ENCODE peak calls at places on chromosomes 13 and 19, in eight cellular contexts. U is naive thymus-derived CD8-positive, alpha-beta T cell; Y is T-helper 9 cell; L is Peyer's patch; Q is WTC11; E is occipital lobe; T is NCI-H510A; G is H54. M is an unnamed sample.

GRCh38 chr19:34220472-34221063 is 33.8 kb upstream of the GARRE1 start:
- DNase-seq in U (peak; percentile 50), Y (peak; percentile 60), L (peak; percentile 84), Q (peak; percentile 55), E (peak; percentile 17), T (peak; percentile 48), G (no peak), M (peak; percentile 20)

GRCh38 chr13:112725346-112726017 is 35.6 kb downstream of the ATP11A start:
- DNase-seq in U (no peak), Y (no peak), L (peak; percentile 45), Q (no peak), E (no peak), T (peak; percentile 60), G (peak; percentile 74), M (no peak)

GRCh38 chr19:14476307-14476662 is 1.1 kb upstream of the PTGER1 start:
- DNase-seq in U (no peak), Y (no peak), L (no peak), Q (no peak), E (no peak), T (no peak), G (no peak), M (no peak)

GRCh38 chr13:33139186-33139585 is 123.0 kb downstream of the KL start:
- DNase-seq in U (no peak), Y (no peak), L (peak; percentile 63), Q (no peak), E (no peak), T (peak; percentile 12), G (no peak), M (no peak)

GRCh38 chr13:73417012-73417615 is 358.3 kb downstream of the KLF5 start:
- DNase-seq in U (no peak), Y (no peak), L (no peak), Q (no peak), E (no peak), T (no peak), G (peak; percentile 14), M (no peak)

GRCh38 chr19:8017808-8018207 is 12.4 kb upstream of the ELAVL1 start:
- DNase-seq in U (peak; percentile 33), Y (peak; percentile 21), L (peak; percentile 84), Q (no peak), E (no peak), T (no peak), G (no peak), M (peak; percentile 25)

GRCh38 chr13:40453666-40454030 is 212.8 kb downstream of the FOXO1 start:
- DNase-seq in U (no peak), Y (no peak), L (peak; percentile 34), Q (no peak), E (no peak), T (no peak), G (no peak), M (no peak)

GRCh38 chr13:113836917-113837553 is 26.8 kb downstream of the GAS6 start:
- DNase-seq in U (no peak), Y (no peak), L (no peak), Q (no peak), E (peak; percentile 66), T (peak; percentile 48), G (peak; percentile 71), M (no peak)

GRCh38 chr13:94251801-94252200 is 227.7 kb downstream of the DCT start:
- DNase-seq in U (no peak), Y (no peak), L (no peak), Q (no peak), E (no peak), T (no peak), G (no peak), M (no peak)

GRCh38 chr13:31314961-31315360 is 115.2 kb downstream of the B3GLCT start:
- DNase-seq in U (no peak), Y (no peak), L (no peak), Q (no peak), E (no peak), T (no peak), G (no peak), M (no peak)

GRCh38 chr19:45767410-45767880 is 1.6 kb downstream of the SIX5 start:
- DNase-seq in U (no peak), Y (no peak), L (peak; percentile 68), Q (peak; percentile 69), E (no peak), T (peak; percentile 79), G (peak; percentile 73), M (no peak)

GRCh38 chr13:74641586-74641985 is 507.4 kb upstream of the KLF12 start:
- DNase-seq in U (no peak), Y (no peak), L (no peak), Q (no peak), E (no peak), T (no peak), G (no peak), M (no peak)

GRCh38 chr19:48444129-48444932 is 1.5 kb upstream of the GRWD1 start:
- DNase-seq in U (no peak), Y (no peak), L (no peak), Q (no peak), E (no peak), T (no peak), G (no peak), M (no peak)

GRCh38 chr19:13103961-13104847 is 1.5 kb upstream of the LYL1 start:
- DNase-seq in U (peak; percentile 59), Y (peak; percentile 64), L (peak; percentile 95), Q (peak; percentile 82), E (no peak), T (no peak), G (no peak), M (peak; percentile 86)

GRCh38 chr13:37481005-37481857 is 117.3 kb downstream of the POSTN start:
- DNase-seq in U (no peak), Y (no peak), L (no peak), Q (no peak), E (no peak), T (peak; percentile 11), G (no peak), M (no peak)

GRCh38 chr13:73138276-73138950 is 79.6 kb downstream of the KLF5 start:
- DNase-seq in U (no peak), Y (no peak), L (no peak), Q (no peak), E (no peak), T (no peak), G (no peak), M (no peak)

GRCh38 chr19:53055117-53055516 is 10.6 kb downstream of the ERVV-2 start:
- DNase-seq in U (no peak), Y (no peak), L (no peak), Q (no peak), E (no peak), T (no peak), G (no peak), M (no peak)

GRCh38 chr13:45851171-45851889 is at the start of gene SIAH3:
- DNase-seq in U (peak; percentile 25), Y (no peak), L (peak; percentile 47), Q (peak; percentile 23), E (peak; percentile 50), T (no peak), G (no peak), M (no peak)

M was measured in activated B cell treated with CpG ODN at 0.5 μM for 24 hours.